ENCODE peak calls at places on chromosomes 3 and 15, in seven cellular contexts. A, Z, S, R, P, H and J are unnamed samples.

GRCh38 chr3:74630602-74631001 is 16.1 kb upstream of the CNTN3 start:
- DNase-seq in A (no peak), Z (no peak), S (no peak), R (no peak), P (no peak), H (peak), J (no peak)

GRCh38 chr3:113070226-113071220 is 79.7 kb downstream of the GTPBP8 start:
- DNase-seq in A (no peak), Z (no peak), S (peak), R (peak), P (no peak), H (peak), J (no peak)

GRCh38 chr15:73926191-73927002 is at the start of gene LOXL1:
- DNase-seq in A (no peak), Z (peak), S (no peak), R (no peak), P (peak), H (peak), J (peak)

GRCh38 chr15:90680371-90680935 is 36.7 kb upstream of the BLM start:
- DNase-seq in A (no peak), Z (peak), S (no peak), R (no peak), P (no peak), H (peak), J (no peak)

GRCh38 chr3:177591371-177591770 is 394.1 kb upstream of the TBL1XR1 start:
- DNase-seq in A (no peak), Z (no peak), S (no peak), R (no peak), P (no peak), H (peak), J (no peak)

GRCh38 chr3:4284865-4285264 is 18.3 kb upstream of the SETMAR start:
- DNase-seq in A (no peak), Z (no peak), S (no peak), R (no peak), P (no peak), H (no peak), J (no peak)

GRCh38 chr15:42274693-42274971 is 1.4 kb upstream of the TMEM87A start:
- DNase-seq in A (no peak), Z (no peak), S (no peak), R (no peak), P (no peak), H (no peak), J (no peak)

GRCh38 chr3:158725348-158725966 is 6.8 kb downstream of the RARRES1 start:
- DNase-seq in A (no peak), Z (peak), S (no peak), R (no peak), P (no peak), H (peak), J (no peak)

GRCh38 chr3:180467177-180467576 is 134.8 kb upstream of the TTC14 start:
- DNase-seq in A (no peak), Z (peak), S (no peak), R (no peak), P (no peak), H (no peak), J (no peak)

GRCh38 chr3:30331519-30331918 is 274.9 kb upstream of the TGFBR2 start:
- DNase-seq in A (no peak), Z (no peak), S (no peak), R (no peak), P (no peak), H (no peak), J (no peak)

GRCh38 chr15:42060477-42060763 is 33.9 kb downstream of the PLA2G4D start:
- DNase-seq in A (no peak), Z (no peak), S (no peak), R (no peak), P (no peak), H (no peak), J (no peak)

GRCh38 chr3:195119461-195120198 is 151.3 kb downstream of the XXYLT1 start:
- DNase-seq in A (no peak), Z (peak), S (no peak), R (no peak), P (no peak), H (peak), J (peak)

GRCh38 chr15:85556618-85556895 is 176.2 kb downstream of the AKAP13 start:
- DNase-seq in A (no peak), Z (no peak), S (no peak), R (no peak), P (no peak), H (no peak), J (no peak)

GRCh38 chr3:34783881-34784280 is 855.4 kb upstream of the ARPP21 start:
- DNase-seq in A (no peak), Z (no peak), S (no peak), R (no peak), P (no peak), H (peak), J (no peak)

GRCh38 chr3:66276705-66277274 is 56.0 kb downstream of the SLC25A26 start:
- DNase-seq in A (peak), Z (peak), S (peak), R (no peak), P (no peak), H (peak), J (no peak)

GRCh38 chr3:197874653-197875052 is 75.3 kb upstream of the RPL35A start:
- DNase-seq in A (no peak), Z (no peak), S (no peak), R (no peak), P (no peak), H (no peak), J (no peak)

GRCh38 chr3:9727041-9727595 is 4.4 kb upstream of the BRPF1 start:
- DNase-seq in A (peak), Z (no peak), S (no peak), R (peak), P (no peak), H (no peak), J (no peak)

GRCh38 chr15:87639305-87640011 is 617.1 kb downstream of the NTRK3 start:
- DNase-seq in A (no peak), Z (no peak), S (no peak), R (no peak), P (no peak), H (no peak), J (no peak)

GRCh38 chr3:11187678-11188077 is 33.4 kb downstream of the HRH1 start:
- DNase-seq in A (no peak), Z (no peak), S (no peak), R (no peak), P (no peak), H (peak), J (no peak)

GRCh38 chr3:11186318-11186692 is 32.0 kb downstream of the HRH1 start:
- DNase-seq in A (no peak), Z (no peak), S (no peak), R (no peak), P (no peak), H (no peak), J (no peak)

GRCh38 chr3:11186771-11187170 is 32.5 kb downstream of the HRH1 start:
- DNase-seq in A (no peak), Z (no peak), S (no peak), R (no peak), P (no peak), H (peak), J (no peak)

GRCh38 chr3:11185144-11185543 is 30.9 kb downstream of the HRH1 start:
- DNase-seq in A (no peak), Z (no peak), S (no peak), R (no peak), P (no peak), H (no peak), J (no peak)

GRCh38 chr3:11185564-11186317 is 31.4 kb downstream of the HRH1 start:
- DNase-seq in A (no peak), Z (peak), S (no peak), R (no peak), P (peak), H (peak), J (no peak)
- TF ChIP-seq CTCF in A (no peak), Z (peak), S (no peak), R (no peak), P (no peak), H (peak), J (no peak)

GRCh38 chr3:123066896-123067688 is at the start of gene PDIA5:
- DNase-seq in A (peak), Z (peak), S (peak), R (peak), P (peak), H (peak), J (peak)
- TF ChIP-seq CTCF in A (no peak), Z (no peak), S (no peak), R (no peak), P (no peak), H (no peak), J (no peak)

GRCh38 chr3:37161351-37161750 is 13.0 kb downstream of the LRRFIP2 start:
- DNase-seq in A (no peak), Z (no peak), S (no peak), R (no peak), P (no peak), H (peak), J (no peak)

GRCh38 chr3:37162501-37163245 is 11.7 kb downstream of the LRRFIP2 start:
- DNase-seq in A (peak), Z (no peak), S (peak), R (peak), P (no peak), H (no peak), J (no peak)

GRCh38 chr3:37168896-37169295 is 5.5 kb downstream of the LRRFIP2 start:
- DNase-seq in A (no peak), Z (no peak), S (no peak), R (no peak), P (no peak), H (no peak), J (no peak)

DNA sequence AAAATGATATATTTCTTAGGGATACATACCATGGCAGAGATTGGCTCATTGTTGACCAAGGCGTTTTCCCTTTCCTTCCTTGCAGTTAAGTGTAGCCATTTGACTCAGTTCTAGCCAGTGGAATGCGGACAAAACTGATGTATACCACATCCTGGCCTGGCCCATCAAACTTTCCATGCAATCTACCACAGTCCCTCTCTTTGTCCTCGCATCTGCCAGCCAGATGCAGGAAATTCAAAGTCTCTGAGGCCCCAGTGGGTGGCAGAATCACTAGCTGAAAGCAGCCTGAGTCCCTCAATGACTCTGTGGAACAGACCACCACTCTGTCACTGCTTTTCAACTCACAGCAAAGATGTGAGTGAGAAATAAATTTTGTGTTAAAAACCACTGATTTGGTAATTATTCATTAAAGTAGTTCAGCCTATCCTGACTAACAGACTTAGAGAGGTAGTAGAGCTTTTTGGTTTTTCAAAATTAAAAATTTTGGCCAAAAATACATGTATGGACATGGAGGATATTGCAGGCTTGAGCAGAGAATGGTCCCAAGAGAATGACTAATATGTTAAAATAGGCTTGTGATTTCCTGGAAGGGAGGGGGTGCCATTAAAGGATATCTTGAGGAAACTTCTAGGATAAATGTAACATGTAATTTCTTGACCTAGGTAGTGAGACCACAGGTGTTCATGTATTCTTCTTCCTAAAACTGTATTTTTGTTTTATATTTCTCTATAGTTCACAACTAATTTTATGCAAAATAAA is 10.9 kb downstream of the LRRFIP2 start:
- DNase-seq in A (no peak), Z (no peak), S (no peak), R (no peak), P (no peak), H (peak), J (no peak)
- TF ChIP-seq CTCF in A (no peak), Z (no peak), S (no peak), R (no peak), P (no peak), H (peak), J (no peak)

GRCh38 chr3:23761440-23761896 is 44.3 kb upstream of the UBE2E1 start:
- DNase-seq in A (peak), Z (peak), S (peak), R (peak), P (no peak), H (no peak), J (no peak)
- TF ChIP-seq CTCF in A (peak), Z (peak), S (peak), R (peak), P (no peak), H (peak), J (peak)